ENCODE peak calls at places on chromosomes 1 and 21, in nine cellular contexts. W is stimulated activated CD8-positive, alpha-beta memory T cell treated with anti-CD3 and anti-CD28 coated beads, Interleukin-7, amount 100 ng/mL, for 1 hour; Q is NB4; D is naive B cell; A is neural crest cell; Y is AG09319; L is A673; T is HTR-8/SVneo; G is GM20000. H is an unnamed sample.

GRCh38 chr1:55993608-55994251 is 585.6 kb downstream of the PLPP3 start:
- DNase-seq in Q (no peak), W (no peak), D (no peak), L (no peak), G (no peak), T (no peak), Y (no peak), A (no peak), H (no peak)

GRCh38 chr21:27536319-27536718 is 569.4 kb upstream of the ADAMTS5 start:
- DNase-seq in L (no peak), T (no peak), Y (no peak), W (no peak), D (no peak), G (no peak), Q (no peak), A (no peak), H (no peak)

GRCh38 chr1:245880754-245881403 is 626.2 kb downstream of the SMYD3 start:
- DNase-seq in L (no peak), Q (no peak), W (no peak), A (no peak), G (no peak), Y (peak; percentile 49), D (no peak), T (peak; percentile 45), H (no peak)

GRCh38 chr1:216140650-216141547 is 282.3 kb downstream of the USH2A start:
- DNase-seq in D (no peak), Q (no peak), G (no peak), T (no peak), L (peak; percentile 95), W (no peak), A (no peak), Y (peak; percentile 25), H (no peak)

GRCh38 chr1:32362474-32363313 is at the start of the genes FAM229A and TSSK3:
- DNase-seq in L (no peak), G (no peak), W (no peak), Q (no peak), Y (no peak), D (no peak), A (no peak), T (no peak), H (no peak)

GRCh38 chr1:28104866-28105467 is 16.6 kb upstream of the EYA3 start:
- DNase-seq in Q (peak; percentile 37), L (peak; percentile 70), G (no peak), W (no peak), D (no peak), A (peak; percentile 8), T (no peak), Y (no peak), H (no peak)

GRCh38 chr1:229030642-229031390 is 240.1 kb upstream of the RAB4A start:
- DNase-seq in Y (no peak), D (no peak), T (no peak), A (no peak), W (no peak), L (no peak), G (no peak), Q (peak; percentile 70), H (no peak)

GRCh38 chr1:223144431-223144830 is 1.4 kb upstream of the TLR5 start:
- DNase-seq in W (no peak), Y (no peak), G (no peak), A (no peak), Q (no peak), T (no peak), L (no peak), D (no peak), H (no peak)

GRCh38 chr1:21536223-21536622 is 27.0 kb downstream of the ALPL start:
- DNase-seq in Q (no peak), W (no peak), Y (no peak), T (no peak), G (no peak), A (no peak), D (no peak), L (no peak), H (no peak)

GRCh38 chr1:99465176-99465900 is 180.6 kb upstream of the PALMD start:
- DNase-seq in Q (no peak), G (no peak), Y (peak; percentile 32), L (no peak), W (no peak), T (no peak), A (no peak), D (no peak), H (no peak)

GRCh38 chr1:232263452-232263851 is 366.5 kb downstream of the SIPA1L2 start:
- DNase-seq in G (no peak), Y (no peak), T (no peak), D (no peak), A (no peak), L (no peak), Q (no peak), W (no peak), H (no peak)

GRCh38 chr1:29505537-29506220 is 269.4 kb downstream of the PTPRU start:
- DNase-seq in Y (no peak), G (no peak), A (no peak), W (no peak), D (no peak), T (no peak), L (no peak), Q (no peak), H (no peak)

GRCh38 chr1:168081373-168082007 is 55.2 kb downstream of the GPR161 start:
- DNase-seq in L (no peak), W (no peak), A (no peak), Q (no peak), T (no peak), Y (peak; percentile 71), D (no peak), G (no peak), H (no peak)

GRCh38 chr1:33093004-33093403 is 12.1 kb downstream of the AZIN2 start:
- DNase-seq in A (no peak), Y (no peak), T (no peak), G (no peak), L (no peak), Q (no peak), W (no peak), D (no peak), H (no peak)

GRCh38 chr1:64223329-64224151 is 20.1 kb downstream of the UBE2U start:
- DNase-seq in W (no peak), Y (peak; percentile 29), L (no peak), G (peak; percentile 27), Q (peak; percentile 10), T (peak; percentile 39), A (no peak), D (no peak), H (no peak)

GRCh38 chr1:79198841-79199240 is 192.3 kb upstream of the ADGRL4 start:
- DNase-seq in W (no peak), L (peak; percentile 29), G (no peak), T (peak; percentile 7), A (no peak), D (no peak), Q (no peak), Y (peak; percentile 37), H (no peak)

GRCh38 chr1:58466618-58467241 is 79.8 kb downstream of the OMA1 start:
- DNase-seq in Q (no peak), T (no peak), G (no peak), W (no peak), L (no peak), Y (no peak), A (no peak), D (no peak), H (no peak)

GRCh38 chr1:211135342-211135950 is 1.5 kb upstream of the KCNH1 start:
- DNase-seq in L (peak; percentile 70), W (no peak), D (no peak), A (no peak), G (peak; percentile 45), T (peak; percentile 51), Q (peak; percentile 45), Y (peak; percentile 31), H (peak; percentile 11)

GRCh38 chr1:49765034-49765433 is 258.7 kb downstream of the AGBL4 start:
- DNase-seq in Q (peak; percentile 25), T (no peak), W (no peak), L (peak; percentile 41), G (no peak), Y (no peak), D (no peak), A (no peak), H (no peak)

GRCh38 chr1:119806489-119806888 is 4.8 kb downstream of the REG4 start:
- DNase-seq in T (no peak), Y (no peak), W (no peak), D (no peak), Q (no peak), G (no peak), L (no peak), A (no peak), H (no peak)

GRCh38 chr21:33848252-33848953 is 67.2 kb downstream of the ATP5PO start:
- DNase-seq in L (no peak), Q (no peak), G (no peak), Y (no peak), A (no peak), T (no peak), W (no peak), D (no peak), H (no peak)

GRCh38 chr1:206962269-206962668 is 8.0 kb downstream of the FCAMR start:
- DNase-seq in Q (peak; percentile 78), D (no peak), A (no peak), G (no peak), Y (no peak), T (no peak), L (no peak), W (no peak), H (no peak)

GRCh38 chr1:28194326-28195035 is 18.0 kb upstream of the PTAFR start:
- DNase-seq in T (no peak), G (no peak), Q (no peak), A (no peak), D (no peak), Y (no peak), L (no peak), W (no peak), H (no peak)

GRCh38 chr21:25898671-25899070 is 163.9 kb downstream of the GABPA start:
- DNase-seq in T (no peak), Q (no peak), Y (no peak), D (no peak), A (no peak), W (no peak), L (peak; percentile 62), G (no peak), H (no peak)

GRCh38 chr1:36975642-36976041 is 58.7 kb downstream of the GRIK3 start:
- DNase-seq in G (no peak), A (no peak), L (no peak), Y (no peak), T (no peak), D (no peak), Q (no peak), W (no peak), H (no peak)

GRCh38 chr1:32769524-32770220 is 47.5 kb downstream of the YARS1 start:
- DNase-seq in A (no peak), D (no peak), G (peak; percentile 24), T (peak; percentile 27), Q (no peak), L (no peak), W (no peak), Y (no peak), H (no peak)

GRCh38 chr1:119909890-119910596 is 13.7 kb upstream of the ADAM30 start:
- DNase-seq in G (no peak), Q (peak; percentile 32), L (no peak), Y (no peak), A (no peak), D (no peak), W (no peak), T (no peak), H (no peak)

GRCh38 chr1:59699227-59699847 is 115.4 kb upstream of the HOOK1 start:
- DNase-seq in A (no peak), G (peak; percentile 50), L (peak; percentile 69), Y (no peak), Q (peak; percentile 75), D (peak; percentile 52), W (no peak), T (peak; percentile 22), H (peak; percentile 42)